ENCODE peak calls at places on chromosomes 1 and 21, in eight cellular contexts. X is HEK293T; D is activated CD4-positive, CD25-positive, alpha-beta regulatory T cell treated with anti-CD3 and anti-CD28 coated beads, Interleukin-2, amount 50 U/mL, for 72 hours; G is H1; Y is left ventricle myocardium inferior; S is Panc1; Q is left kidney; B is NCI-H774. P is an unnamed sample.
A peak's percentile ranks its signal among the peaks of the same experiment; 100 is the strongest.

GRCh38 chr1:223556414-223557124 is 108.9 kb downstream of the CAPN8 start:
- DNase-seq in D (peak; percentile 46), Y (no peak), B (peak; percentile 40), S (peak; percentile 36), X (peak; percentile 81), Q (peak; percentile 63), G (peak; percentile 93), P (no peak)

GRCh38 chr21:35924714-35925301 is 135.5 kb downstream of the SETD4 start:
- DNase-seq in Q (no peak), Y (no peak), X (no peak), D (no peak), B (no peak), S (no peak), G (no peak), P (no peak)

GRCh38 chr1:6523566-6523965 is 30.7 kb downstream of the NOL9 start:
- DNase-seq in Q (peak; percentile 53), D (no peak), X (peak; percentile 68), Y (no peak), G (no peak), B (no peak), S (no peak), P (no peak)

GRCh38 chr1:154770897-154771594 is 99.0 kb downstream of the KCNN3 start:
- DNase-seq in B (no peak), S (no peak), Y (no peak), X (no peak), Q (no peak), G (no peak), D (no peak), P (no peak)

GRCh38 chr21:32048353-32048752 is 175.5 kb downstream of the HUNK start:
- DNase-seq in Y (no peak), Q (peak; percentile 16), D (no peak), B (no peak), X (no peak), G (no peak), S (no peak), P (no peak)

GRCh38 chr1:28161770-28162550 is 14.5 kb downstream of the PTAFR start:
- DNase-seq in D (no peak), S (no peak), G (no peak), Q (no peak), Y (no peak), B (peak; percentile 13), X (no peak), P (no peak)

GRCh38 chr1:101613549-101613948 is 376.7 kb downstream of the S1PR1 start:
- DNase-seq in S (no peak), X (no peak), Y (no peak), Q (no peak), D (no peak), B (no peak), G (no peak), P (no peak)

GRCh38 chr1:17292299-17293198 is 15.4 kb upstream of the PADI4 start:
- DNase-seq in Q (no peak), X (no peak), D (no peak), S (no peak), Y (no peak), B (no peak), G (no peak), P (no peak)

GRCh38 chr1:209190591-209191241 is 392.8 kb upstream of the CAMK1G start:
- DNase-seq in S (peak; percentile 17), Y (no peak), D (no peak), B (no peak), X (peak; percentile 77), Q (peak; percentile 86), G (peak; percentile 84), P (no peak)